ENCODE peak calls at places on chromosomes 1 and 21, in ten cellular contexts. One of them, this sample, is unnamed.

GRCh38 chr1:22526677-22527076 is 36.6 kb upstream of the EPHA8 start:
- DNase-seq in breast epithelium: no peak
- DNase-seq in H1: no peak
- DNase-seq in sigmoid colon: no peak
- DNase-seq in K562: no peak
- DNase-seq in HCT116: no peak
- DNase-seq in Panc1: no peak
- DNase-seq in HepG2: no peak
- DNase-seq in stomach: no peak
- DNase-seq in GM12892: no peak
- DNase-seq in this sample: no peak

GRCh38 chr1:27318596-27318995 is 3.4 kb upstream of the TMEM222 start:
- DNase-seq in breast epithelium: no peak
- DNase-seq in HCT116: no peak
- DNase-seq in K562: no peak
- DNase-seq in sigmoid colon: no peak
- DNase-seq in GM12892: no peak
- DNase-seq in stomach: no peak
- DNase-seq in H1: no peak
- DNase-seq in HepG2: no peak
- DNase-seq in Panc1: no peak
- DNase-seq in this sample: no peak

GRCh38 chr1:7378346-7379130 is 392.6 kb upstream of the VAMP3 start:
- DNase-seq in H1: no peak
- DNase-seq in breast epithelium: no peak
- DNase-seq in stomach: peak
- DNase-seq in K562: no peak
- DNase-seq in Panc1: no peak
- DNase-seq in sigmoid colon: peak
- DNase-seq in HepG2: no peak
- DNase-seq in HCT116: no peak
- DNase-seq in GM12892: no peak
- DNase-seq in this sample: no peak

GRCh38 chr1:10788592-10789006 is 7.8 kb downstream of the CASZ1 start:
- DNase-seq in stomach: peak
- DNase-seq in H1: no peak
- DNase-seq in HepG2: peak
- DNase-seq in sigmoid colon: peak
- DNase-seq in HCT116: no peak
- DNase-seq in breast epithelium: no peak
- DNase-seq in Panc1: no peak
- DNase-seq in GM12892: no peak
- DNase-seq in K562: peak
- DNase-seq in this sample: peak

GRCh38 chr1:118101989-118102388 is 83.0 kb downstream of the SPAG17 start:
- DNase-seq in H1: no peak
- DNase-seq in breast epithelium: no peak
- DNase-seq in HepG2: no peak
- DNase-seq in K562: no peak
- DNase-seq in GM12892: no peak
- DNase-seq in HCT116: no peak
- DNase-seq in stomach: no peak
- DNase-seq in Panc1: no peak
- DNase-seq in sigmoid colon: no peak
- DNase-seq in this sample: no peak

GRCh38 chr1:53218201-53218600 is 2.2 kb downstream of the CZIB start:
- DNase-seq in stomach: no peak
- DNase-seq in breast epithelium: no peak
- DNase-seq in H1: no peak
- DNase-seq in HepG2: no peak
- DNase-seq in sigmoid colon: no peak
- DNase-seq in Panc1: no peak
- DNase-seq in K562: no peak
- DNase-seq in GM12892: no peak
- DNase-seq in HCT116: no peak
- DNase-seq in this sample: no peak

GRCh38 chr1:39799770-39800470 is 11.3 kb upstream of the BMP8B start:
- DNase-seq in HCT116: peak
- DNase-seq in sigmoid colon: peak
- DNase-seq in K562: peak
- DNase-seq in HepG2: peak
- DNase-seq in H1: no peak
- DNase-seq in stomach: peak
- DNase-seq in Panc1: peak
- DNase-seq in GM12892: peak
- DNase-seq in breast epithelium: no peak
- DNase-seq in this sample: peak

GRCh38 chr1:243963566-243963965 is 87.5 kb upstream of the ZBTB18 start:
- DNase-seq in HCT116: no peak
- DNase-seq in Panc1: no peak
- DNase-seq in HepG2: no peak
- DNase-seq in breast epithelium: no peak
- DNase-seq in stomach: no peak
- DNase-seq in K562: no peak
- DNase-seq in GM12892: no peak
- DNase-seq in sigmoid colon: no peak
- DNase-seq in H1: no peak
- DNase-seq in this sample: no peak

GRCh38 chr1:179031855-179032513 is 6.3 kb downstream of the FAM20B start:
- DNase-seq in HCT116: no peak
- DNase-seq in K562: peak
- DNase-seq in GM12892: no peak
- DNase-seq in HepG2: no peak
- DNase-seq in stomach: no peak
- DNase-seq in breast epithelium: no peak
- DNase-seq in Panc1: no peak
- DNase-seq in H1: no peak
- DNase-seq in sigmoid colon: no peak
- DNase-seq in this sample: no peak

GRCh38 chr21:45525153-45525909 is 16.9 kb downstream of the SLC19A1 start:
- DNase-seq in HepG2: peak
- DNase-seq in H1: no peak
- DNase-seq in K562: no peak
- DNase-seq in GM12892: no peak
- DNase-seq in Panc1: no peak
- DNase-seq in sigmoid colon: peak
- DNase-seq in HCT116: no peak
- DNase-seq in breast epithelium: peak
- DNase-seq in stomach: peak
- DNase-seq in this sample: no peak

GRCh38 chr1:9081473-9081872 is 12.0 kb upstream of the SLC2A5 start:
- DNase-seq in sigmoid colon: no peak
- DNase-seq in stomach: no peak
- DNase-seq in Panc1: no peak
- DNase-seq in K562: no peak
- DNase-seq in HepG2: no peak
- DNase-seq in breast epithelium: no peak
- DNase-seq in GM12892: no peak
- DNase-seq in HCT116: no peak
- DNase-seq in H1: no peak
- DNase-seq in this sample: no peak

GRCh38 chr1:3546048-3546384 is 65.3 kb downstream of the MEGF6 start:
- DNase-seq in sigmoid colon: no peak
- DNase-seq in breast epithelium: no peak
- DNase-seq in H1: no peak
- DNase-seq in HCT116: no peak
- DNase-seq in GM12892: no peak
- DNase-seq in stomach: no peak
- DNase-seq in HepG2: no peak
- DNase-seq in K562: no peak
- DNase-seq in Panc1: no peak
- DNase-seq in this sample: no peak

DNA sequence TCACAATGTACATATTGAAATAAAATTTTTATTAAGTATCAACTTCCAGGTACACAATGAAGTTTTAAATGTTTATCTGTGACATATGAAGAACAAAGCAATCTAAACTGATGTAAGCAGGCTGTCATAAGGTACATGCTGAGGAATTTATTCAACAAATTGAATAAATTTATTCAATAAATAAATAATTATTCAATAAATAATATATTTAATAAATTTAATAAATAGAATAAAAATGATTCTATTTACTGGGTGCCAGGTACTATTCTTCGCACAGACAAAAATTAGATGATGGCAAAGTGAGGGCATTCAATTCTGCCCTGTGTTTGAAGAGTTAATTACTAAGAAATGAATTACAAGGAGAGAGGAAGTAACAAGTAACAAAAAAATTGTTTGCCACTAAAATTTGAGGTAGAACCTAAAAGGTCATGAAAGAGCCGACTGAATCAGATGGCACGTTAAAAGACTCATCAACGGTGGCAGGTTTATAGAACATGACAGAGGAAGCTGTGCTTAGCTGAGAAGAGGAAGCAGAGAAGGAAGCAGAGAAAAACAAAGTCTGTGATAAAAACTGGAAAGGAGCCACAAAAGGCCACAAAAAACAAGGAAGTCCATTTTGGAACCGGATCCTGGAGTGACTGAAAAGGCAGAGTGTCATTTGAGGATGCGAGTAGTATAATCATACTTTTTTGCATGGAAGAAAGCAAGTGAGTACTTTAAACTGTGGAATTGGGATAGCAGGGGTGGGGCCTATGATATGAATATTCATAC is 2.2 kb upstream of the USP24 start:
- DNase-seq in stomach: no peak
- DNase-seq in HepG2: no peak
- DNase-seq in HCT116: no peak
- DNase-seq in GM12892: no peak
- DNase-seq in K562: peak
- DNase-seq in Panc1: no peak
- DNase-seq in breast epithelium: no peak
- DNase-seq in sigmoid colon: no peak
- DNase-seq in H1: no peak
- DNase-seq in this sample: peak
- TF ChIP-seq POLR2AphosphoS5 in stomach: peak
- TF ChIP-seq POLR2AphosphoS5 in HepG2: no peak
- TF ChIP-seq POLR2AphosphoS5 in HCT116: no peak
- TF ChIP-seq POLR2AphosphoS5 in GM12892: no peak
- TF ChIP-seq POLR2AphosphoS5 in K562: no peak
- TF ChIP-seq POLR2AphosphoS5 in Panc1: no peak
- TF ChIP-seq POLR2AphosphoS5 in breast epithelium: no peak
- TF ChIP-seq POLR2AphosphoS5 in sigmoid colon: peak
- TF ChIP-seq POLR2AphosphoS5 in H1: no peak
- TF ChIP-seq POLR2AphosphoS5 in this sample: no peak

GRCh38 chr1:111672338-111672737 is 52.7 kb downstream of the RAP1A start:
- DNase-seq in H1: no peak
- DNase-seq in GM12892: no peak
- DNase-seq in K562: no peak
- DNase-seq in HepG2: no peak
- DNase-seq in HCT116: no peak
- DNase-seq in Panc1: no peak
- DNase-seq in sigmoid colon: no peak
- DNase-seq in breast epithelium: no peak
- DNase-seq in stomach: no peak
- DNase-seq in this sample: no peak
- TF ChIP-seq POLR2AphosphoS5 in H1: no peak
- TF ChIP-seq POLR2AphosphoS5 in GM12892: no peak
- TF ChIP-seq POLR2AphosphoS5 in K562: no peak
- TF ChIP-seq POLR2AphosphoS5 in HepG2: no peak
- TF ChIP-seq POLR2AphosphoS5 in HCT116: no peak
- TF ChIP-seq POLR2AphosphoS5 in Panc1: no peak
- TF ChIP-seq POLR2AphosphoS5 in sigmoid colon: no peak
- TF ChIP-seq POLR2AphosphoS5 in breast epithelium: no peak
- TF ChIP-seq POLR2AphosphoS5 in stomach: no peak
- TF ChIP-seq POLR2AphosphoS5 in this sample: no peak

GRCh38 chr1:205579711-205580110 is 52.1 kb downstream of the ELK4 start:
- DNase-seq in stomach: no peak
- DNase-seq in HCT116: no peak
- DNase-seq in K562: no peak
- DNase-seq in Panc1: no peak
- DNase-seq in sigmoid colon: peak
- DNase-seq in breast epithelium: no peak
- DNase-seq in HepG2: no peak
- DNase-seq in GM12892: no peak
- DNase-seq in H1: no peak
- DNase-seq in this sample: no peak
- TF ChIP-seq POLR2AphosphoS5 in stomach: no peak
- TF ChIP-seq POLR2AphosphoS5 in HCT116: no peak
- TF ChIP-seq POLR2AphosphoS5 in K562: no peak
- TF ChIP-seq POLR2AphosphoS5 in Panc1: no peak
- TF ChIP-seq POLR2AphosphoS5 in sigmoid colon: no peak
- TF ChIP-seq POLR2AphosphoS5 in breast epithelium: no peak
- TF ChIP-seq POLR2AphosphoS5 in HepG2: no peak
- TF ChIP-seq POLR2AphosphoS5 in GM12892: no peak
- TF ChIP-seq POLR2AphosphoS5 in H1: no peak
- TF ChIP-seq POLR2AphosphoS5 in this sample: no peak

GRCh38 chr1:246189126-246189525 is 318.0 kb downstream of the SMYD3 start:
- DNase-seq in HepG2: no peak
- DNase-seq in sigmoid colon: no peak
- DNase-seq in stomach: no peak
- DNase-seq in Panc1: no peak
- DNase-seq in breast epithelium: no peak
- DNase-seq in GM12892: no peak
- DNase-seq in K562: no peak
- DNase-seq in HCT116: no peak
- DNase-seq in H1: no peak
- DNase-seq in this sample: no peak

GRCh38 chr1:246193537-246193936 is 313.5 kb downstream of the SMYD3 start:
- DNase-seq in HepG2: no peak
- DNase-seq in sigmoid colon: no peak
- DNase-seq in K562: peak
- DNase-seq in stomach: no peak
- DNase-seq in breast epithelium: no peak
- DNase-seq in GM12892: no peak
- DNase-seq in H1: no peak
- DNase-seq in HCT116: no peak
- DNase-seq in Panc1: no peak
- DNase-seq in this sample: no peak

GRCh38 chr1:246182149-246182851 is 324.8 kb downstream of the SMYD3 start:
- DNase-seq in GM12892: no peak
- DNase-seq in HepG2: no peak
- DNase-seq in breast epithelium: no peak
- DNase-seq in Panc1: no peak
- DNase-seq in H1: no peak
- DNase-seq in stomach: no peak
- DNase-seq in K562: peak
- DNase-seq in HCT116: no peak
- DNase-seq in sigmoid colon: no peak
- DNase-seq in this sample: no peak

GRCh38 chr1:246184503-246184902 is 322.6 kb downstream of the SMYD3 start:
- DNase-seq in GM12892: no peak
- DNase-seq in stomach: no peak
- DNase-seq in sigmoid colon: no peak
- DNase-seq in HepG2: no peak
- DNase-seq in H1: no peak
- DNase-seq in Panc1: no peak
- DNase-seq in K562: no peak
- DNase-seq in breast epithelium: no peak
- DNase-seq in HCT116: no peak
- DNase-seq in this sample: no peak

DNA sequence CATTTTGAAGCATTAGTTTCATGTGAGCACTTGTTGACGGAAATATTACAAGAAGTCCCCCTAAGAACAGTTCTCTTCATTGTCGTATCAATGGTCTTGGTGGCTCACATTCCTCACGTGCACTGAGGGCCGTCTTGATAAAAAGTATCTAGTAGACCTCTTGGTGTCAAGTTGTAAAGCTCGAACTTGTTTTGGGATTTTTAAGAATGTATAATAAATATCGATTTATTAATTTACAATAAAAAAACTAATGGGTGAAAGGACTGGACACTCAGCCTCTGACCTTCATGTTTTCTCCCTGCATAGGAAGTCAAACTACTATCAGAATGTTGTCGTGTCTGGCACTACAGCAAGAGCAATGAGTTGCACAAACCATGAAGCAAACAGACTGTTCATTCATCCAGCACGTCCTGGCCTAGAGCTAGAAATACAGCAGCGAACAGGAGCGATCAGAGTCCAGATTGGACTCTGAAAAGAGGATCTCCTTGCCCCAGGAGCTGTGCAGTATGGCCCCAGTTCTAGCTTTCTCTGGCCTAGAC is 319.2 kb downstream of the SMYD3 start:
- DNase-seq in sigmoid colon: no peak
- DNase-seq in K562: peak
- DNase-seq in H1: no peak
- DNase-seq in stomach: no peak
- DNase-seq in Panc1: no peak
- DNase-seq in HepG2: peak
- DNase-seq in breast epithelium: no peak
- DNase-seq in HCT116: no peak
- DNase-seq in GM12892: no peak
- DNase-seq in this sample: no peak
- TF ChIP-seq POLR2AphosphoS5 in sigmoid colon: no peak
- TF ChIP-seq POLR2AphosphoS5 in K562: no peak
- TF ChIP-seq POLR2AphosphoS5 in H1: no peak
- TF ChIP-seq POLR2AphosphoS5 in stomach: no peak
- TF ChIP-seq POLR2AphosphoS5 in Panc1: no peak
- TF ChIP-seq POLR2AphosphoS5 in HepG2: no peak
- TF ChIP-seq POLR2AphosphoS5 in breast epithelium: no peak
- TF ChIP-seq POLR2AphosphoS5 in HCT116: no peak
- TF ChIP-seq POLR2AphosphoS5 in GM12892: no peak
- TF ChIP-seq POLR2AphosphoS5 in this sample: no peak

This sample was measured in endothelial cell of umbilical vein.